ENCODE peak calls at places on chromosomes 2 and 18, in five cellular contexts. C is AG04450, L is psoas muscle, H is iPS DF 6.9, K is GM23338. Z is an unnamed sample. For H3K27me3, the result is how much of the 10 kb centered on the place peaks cover.

GRCh38 chr2:167264380-167264779 is 376.1 kb downstream of the XIRP2 start:
- DNase-seq in C (no peak), L (no peak), H (no peak), K (peak), Z (no peak)

GRCh38 chr2:128384956-128385355 is 66.3 kb upstream of the HS6ST1 start:
- DNase-seq in C (no peak), L (peak), H (no peak), K (no peak), Z (no peak)

GRCh38 chr2:181153886-181154285 is 173.5 kb downstream of the UBE2E3 start:
- DNase-seq in C (no peak), L (no peak), H (no peak), K (no peak), Z (no peak)

GRCh38 chr18:49656098-49656591 is 94.3 kb downstream of the LIPG start:
- DNase-seq in C (no peak), L (no peak), H (no peak), K (no peak), Z (no peak)

GRCh38 chr2:6580982-6581381 is 284.7 kb downstream of the CMPK2 start:
- DNase-seq in C (peak), L (no peak), H (no peak), K (no peak), Z (no peak)

GRCh38 chr2:36808386-36808785 is 111.9 kb downstream of the VIT start:
- DNase-seq in C (no peak), L (no peak), H (no peak), K (peak), Z (no peak)

GRCh38 chr2:19819097-19820065 is 82.4 kb downstream of the TTC32 start:
- DNase-seq in C (no peak), L (no peak), H (no peak), K (no peak), Z (no peak)

GRCh38 chr2:102473020-102473419 is at the start of gene SLC9A4:
- DNase-seq in C (no peak), L (no peak), H (no peak), K (peak), Z (no peak)

GRCh38 chr2:69222984-69223658 is 163.9 kb downstream of the GFPT1 start:
- DNase-seq in C (no peak), L (no peak), H (no peak), K (no peak), Z (no peak)

GRCh38 chr2:239226677-239227076 is 174.1 kb downstream of the HDAC4 start:
- DNase-seq in C (no peak), L (peak), H (no peak), K (no peak), Z (no peak)

GRCh38 chr18:79786781-79787526 is 10.8 kb upstream of the KCNG2 start:
- DNase-seq in C (no peak), L (peak), H (no peak), K (no peak), Z (no peak)
- H3K4me3 ChIP-seq in C (no peak), L (no peak), H (no peak), K (no peak), Z (no peak)

GRCh38 chr2:218851286-218851685 is 8.3 kb upstream of the WNT6 start:
- DNase-seq in C (no peak), L (no peak), H (no peak), K (no peak), Z (no peak)

GRCh38 chr2:218855305-218856167 is 4.1 kb upstream of the WNT6 start:
- DNase-seq in C (no peak), L (peak), H (no peak), K (no peak), Z (no peak)

GRCh38 chr2:218854860-218855259 is 4.7 kb upstream of the WNT6 start:
- DNase-seq in C (no peak), L (no peak), H (no peak), K (no peak), Z (no peak)

GRCh38 chr2:218852911-218853667 is 6.5 kb upstream of the WNT6 start:
- DNase-seq in C (peak), L (peak), H (no peak), K (peak), Z (peak)

GRCh38 chr2:218853766-218854165 is 5.8 kb upstream of the WNT6 start:
- DNase-seq in C (no peak), L (peak), H (no peak), K (no peak), Z (no peak)
- H3K27me3 ChIP-seq in C (half or more), L (under half), H (half or more), K (half or more), Z (under half)

DNA sequence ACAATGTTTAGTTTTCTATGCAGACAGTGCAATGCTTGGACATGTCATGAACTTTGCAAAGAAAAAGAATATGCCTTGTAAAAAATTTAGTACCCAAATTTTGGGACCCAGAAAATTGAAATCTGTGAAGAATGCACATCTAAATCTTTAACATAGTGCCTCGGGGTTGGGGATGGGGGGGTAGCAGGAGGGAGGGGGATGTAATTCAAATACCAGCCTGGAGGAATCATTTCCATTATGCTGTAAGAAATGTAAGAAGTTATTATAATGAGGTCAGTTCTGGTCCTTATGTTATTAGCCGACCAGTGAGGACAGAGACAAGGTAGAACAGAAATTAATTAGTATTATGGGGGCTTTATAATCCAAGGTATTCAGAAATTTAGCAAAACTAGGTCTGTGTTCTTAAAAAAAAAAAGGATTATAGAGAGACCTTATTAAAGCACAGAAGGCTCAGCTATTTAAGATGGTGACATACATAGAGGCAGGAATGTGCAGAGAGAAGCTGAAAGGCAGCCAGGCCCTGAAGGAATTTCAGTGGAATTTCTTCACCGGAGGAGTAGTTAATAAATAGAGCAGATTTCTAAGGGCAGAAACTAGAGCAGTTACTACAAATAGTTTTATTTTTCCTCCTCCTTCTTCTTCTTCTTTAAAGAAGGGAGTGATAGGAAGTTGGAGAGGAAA is 89.0 kb upstream of the RBMS1 start:
- DNase-seq in C (peak), L (no peak), H (no peak), K (peak), Z (peak)
- H3K4me3 ChIP-seq in C (no peak), L (no peak), H (no peak), K (no peak), Z (no peak)

DNA sequence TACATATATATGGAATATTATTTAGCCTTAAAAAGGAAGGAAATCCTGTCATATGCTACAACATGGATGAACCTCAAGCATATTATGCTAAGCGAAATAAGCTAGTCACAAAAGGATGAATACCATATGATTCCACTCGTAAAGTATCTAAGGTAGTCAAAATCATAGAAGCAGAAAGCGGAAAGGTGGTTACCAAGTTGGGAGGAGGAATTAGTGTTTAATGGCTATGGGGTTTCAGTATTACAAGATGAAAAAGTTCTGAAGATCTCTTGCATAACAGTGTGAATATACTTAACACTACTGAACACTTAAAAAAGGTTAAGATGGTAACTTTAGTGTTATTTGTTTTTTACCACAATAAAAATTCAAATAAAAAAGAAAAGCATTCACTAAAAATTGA is 99.0 kb downstream of the MGAT5 start:
- DNase-seq in C (no peak), L (no peak), H (no peak), K (no peak), Z (no peak)
- H3K27me3 ChIP-seq in C (under half), L (under half), H (under half), K (under half), Z (under half)